ENCODE peak calls at places on chromosomes 16 and 17, in eight cellular contexts. H, W, Y, X, T, R, G and P are unnamed samples.

GRCh38 chr16:7456221-7456620 is 123.6 kb downstream of the RBFOX1 start:
- DNase-seq in G (no peak), R (no peak), T (no peak), W (no peak), Y (no peak), X (no peak), H (no peak), P (no peak)

GRCh38 chr17:29069526-29070041 is 26.6 kb downstream of the PIPOX start:
- DNase-seq in X (no peak), W (no peak), Y (no peak), T (no peak), H (no peak), R (no peak), G (peak; percentile 9), P (no peak)

GRCh38 chr17:8173056-8173870 is 2.9 kb downstream of the TMEM107 start:
- DNase-seq in X (peak; percentile 88), H (peak; percentile 93), T (peak; percentile 84), R (peak; percentile 99), W (peak; percentile 86), G (peak; percentile 99), Y (peak; percentile 60), P (peak; percentile 95)

GRCh38 chr17:4541041-4541327 is 14.2 kb downstream of the MYBBP1A start:
- DNase-seq in R (no peak), H (no peak), X (no peak), T (no peak), G (no peak), W (no peak), Y (no peak), P (no peak)

GRCh38 chr17:13393841-13394710 is 207.7 kb downstream of the HS3ST3A1 start:
- DNase-seq in H (no peak), R (no peak), T (no peak), G (peak; percentile 94), X (no peak), W (no peak), Y (no peak), P (no peak)

GRCh38 chr16:88948781-88949490 is 28.1 kb downstream of the CBFA2T3 start:
- DNase-seq in G (no peak), X (no peak), Y (no peak), T (no peak), W (no peak), R (no peak), H (no peak), P (no peak)

GRCh38 chr17:58285422-58285810 is 4.7 kb upstream of the MPO start:
- DNase-seq in T (no peak), X (no peak), G (no peak), H (peak; percentile 15), W (no peak), R (no peak), Y (no peak), P (no peak)

GRCh38 chr16:54275956-54276355 is 10.6 kb downstream of the IRX3 start:
- DNase-seq in G (no peak), Y (no peak), H (peak; percentile 11), W (no peak), R (no peak), T (no peak), X (no peak), P (peak; percentile 68)

GRCh38 chr17:76139801-76140660 is 1.0 kb downstream of the FOXJ1 start:
- DNase-seq in T (peak; percentile 49), Y (no peak), G (no peak), X (no peak), R (no peak), W (no peak), H (no peak), P (no peak)
- TF ChIP-seq CTCF in T (no peak), Y (no peak), G (no peak), X (no peak), R (no peak), W (no peak), H (no peak), P (no peak)

GRCh38 chr16:26816266-26816665 is 250.5 kb upstream of the C16orf82 start:
- DNase-seq in G (no peak), H (no peak), W (no peak), Y (no peak), X (no peak), T (no peak), R (no peak), P (no peak)
- H3K4me3 ChIP-seq in G (no peak overlapping the region), H (no peak overlapping the region), W (no peak overlapping the region), Y (no peak overlapping the region), X (no peak overlapping the region), T (no peak overlapping the region), R (no peak overlapping the region), P (no peak overlapping the region)

GRCh38 chr17:79836952-79837887 is 2.0 kb downstream of the CBX4 start:
- DNase-seq in X (peak; percentile 96), R (peak; percentile 62), G (peak; percentile 74), Y (peak; percentile 78), W (peak; percentile 91), T (peak; percentile 91), H (peak; percentile 93), P (peak; percentile 60)

GRCh38 chr17:79837888-79838540 is 1.2 kb downstream of the CBX4 start:
- DNase-seq in Y (peak; percentile 66), R (no peak), G (no peak), H (no peak), T (peak; percentile 33), W (no peak), X (peak; percentile 25), P (peak; percentile 19)

GRCh38 chr17:79834575-79835469 is 4.4 kb downstream of the CBX4 start:
- DNase-seq in H (no peak), R (no peak), G (no peak), W (no peak), Y (peak; percentile 62), X (no peak), T (no peak), P (peak; percentile 18)

GRCh38 chr17:79835470-79835899 is 3.8 kb downstream of the CBX4 start:
- DNase-seq in T (no peak), Y (no peak), W (no peak), G (no peak), X (peak; percentile 27), R (no peak), H (no peak), P (no peak)

GRCh38 chr17:79835953-79836951 is 3.0 kb downstream of the CBX4 start:
- DNase-seq in X (peak; percentile 85), H (no peak), Y (no peak), G (peak; percentile 19), W (no peak), R (peak; percentile 42), T (peak; percentile 87), P (no peak)
- TF ChIP-seq POLR2A in X (no peak), H (no peak), Y (no peak), G (no peak), W (no peak), R (no peak), T (no peak), P (no peak)

GRCh38 chr16:61148930-61149329 is 887.3 kb downstream of the CDH8 start:
- DNase-seq in G (no peak), H (no peak), R (no peak), W (no peak), Y (no peak), T (no peak), X (no peak), P (no peak)
- TF ChIP-seq CTCF in G (no peak), H (no peak), R (no peak), W (no peak), Y (no peak), T (no peak), X (no peak), P (no peak)

GRCh38 chr16:29784901-29785500 is 5.5 kb upstream of the KIF22 start:
- DNase-seq in T (peak; percentile 69), G (peak; percentile 22), R (no peak), Y (peak; percentile 92), H (peak; percentile 84), W (no peak), X (peak; percentile 70), P (peak; percentile 38)
- H3K4me3 ChIP-seq in T (no peak overlapping the region), G (peak overlapping the region; percentile 12), R (no peak overlapping the region), Y (peak overlapping the region; percentile 35), H (peak overlapping the region; percentile 27), W (peak overlapping the region; percentile 60), X (no peak overlapping the region), P (no peak overlapping the region)

DNA sequence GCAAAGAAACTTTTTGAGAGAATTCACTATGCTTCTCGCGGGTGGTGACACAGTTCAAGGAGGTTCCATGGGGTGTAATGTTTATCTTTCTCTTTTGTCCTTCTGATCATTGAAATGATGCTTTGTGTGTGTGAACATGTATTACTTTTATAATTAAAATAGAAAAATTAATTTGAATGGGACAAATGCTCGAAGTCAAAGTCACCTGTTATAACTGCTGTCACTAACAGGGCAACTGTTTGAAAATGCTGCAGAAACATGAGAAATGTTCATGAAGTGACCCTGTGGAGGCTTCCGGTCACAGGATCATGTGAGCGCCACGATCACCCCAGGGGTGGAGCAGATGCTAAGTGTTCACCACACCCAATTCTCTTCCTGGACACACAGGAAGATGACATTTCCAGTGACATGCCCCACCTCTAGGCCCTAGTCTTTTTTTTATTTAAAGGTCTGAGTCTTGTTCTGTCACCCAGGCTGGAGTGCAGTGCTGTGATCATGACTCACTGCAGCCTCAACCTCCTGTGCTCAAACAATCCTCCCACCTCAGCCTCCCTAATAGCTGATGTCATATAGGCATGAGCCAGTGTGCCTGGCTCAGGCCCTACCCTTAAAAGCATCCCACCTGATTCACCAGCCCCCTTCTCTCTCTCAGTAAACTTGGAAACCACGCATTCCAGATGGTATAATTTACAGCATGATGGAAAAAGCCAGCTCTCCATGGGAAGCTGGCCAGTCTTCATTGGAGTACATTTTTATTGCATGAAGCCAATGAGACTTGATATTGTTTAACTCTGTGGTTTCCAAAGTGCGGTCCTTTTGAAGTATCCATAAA is 21.1 kb upstream of the AGRP start:
- DNase-seq in Y (peak; percentile 65), R (no peak), T (peak; percentile 68), H (peak; percentile 80), W (no peak), X (no peak), G (peak; percentile 24), P (peak; percentile 83)
- TF ChIP-seq POLR2A in Y (no peak), R (no peak), T (no peak), H (no peak), W (no peak), X (no peak), G (no peak), P (no peak)

GRCh38 chr17:75888484-75888883 is 8.3 kb downstream of the TRIM65 start:
- DNase-seq in X (no peak), H (peak; percentile 49), T (no peak), R (no peak), Y (no peak), G (no peak), W (no peak), P (no peak)
- TF ChIP-seq CTCF in X (no peak), H (no peak), T (no peak), R (no peak), Y (no peak), G (no peak), W (no peak), P (no peak)

DNA sequence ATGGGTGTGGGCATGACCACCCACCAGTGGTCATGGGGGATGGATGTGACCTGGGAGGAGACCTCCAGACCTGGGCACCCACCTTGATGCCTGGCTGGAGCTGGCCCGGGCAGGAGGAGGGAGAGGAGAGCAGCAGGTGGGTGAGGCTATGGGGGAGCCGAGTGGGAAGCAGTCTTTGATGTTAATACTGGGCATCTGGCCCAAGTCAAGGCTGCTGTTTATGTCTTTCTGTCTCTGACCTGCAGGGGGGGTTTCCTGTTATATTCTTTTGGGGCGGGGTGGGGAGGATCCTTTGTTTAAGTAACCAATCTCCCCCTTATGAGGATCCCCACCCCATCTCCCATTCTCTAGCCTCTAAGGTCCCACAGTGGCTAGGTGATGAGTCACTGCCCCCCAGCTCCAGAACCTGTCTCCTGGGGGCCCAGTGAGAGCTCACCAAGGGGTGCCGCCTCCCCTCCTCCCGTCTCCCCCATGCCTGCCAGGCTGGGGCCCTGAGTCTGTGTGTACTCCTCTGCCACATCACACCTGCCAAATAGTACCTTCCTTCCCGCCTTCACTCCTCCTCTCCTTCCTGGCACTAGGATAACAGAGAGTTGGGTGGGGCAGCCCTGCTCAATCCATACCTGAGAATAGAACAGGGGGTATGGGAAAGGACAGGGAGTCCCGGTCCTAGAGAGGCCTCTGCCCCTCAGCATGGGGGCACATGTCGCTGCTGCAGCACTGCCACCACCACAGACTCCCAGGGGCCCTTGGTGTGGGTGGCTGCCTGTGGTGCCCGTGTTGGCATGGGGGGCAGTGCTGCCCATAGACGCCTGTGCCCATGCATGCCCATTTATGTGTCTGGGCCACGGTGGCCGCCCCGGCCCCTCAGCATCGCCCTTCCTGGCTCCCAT is 7.2 kb downstream of the THRA start:
- DNase-seq in Y (peak; percentile 48), R (no peak), G (peak; percentile 46), T (peak; percentile 75), H (peak; percentile 87), X (peak; percentile 79), W (no peak), P (no peak)
- H3K4me3 ChIP-seq in Y (peak overlapping the region; percentile 36), R (no peak overlapping the region), G (no peak overlapping the region), T (no peak overlapping the region), H (peak overlapping the region; percentile 37), X (no peak overlapping the region), W (peak overlapping the region; percentile 60), P (no peak overlapping the region)